ENCODE peak calls at places on chromosomes 6 and 20, in seven cellular contexts. C is psoas muscle, D is uterus, K is fibroblast of lung, T is cardiac muscle cell, U is AG10803, S is ovary. F is an unnamed sample.

GRCh38 chr6:170269151-170269872 is 21.6 kb downstream of the DLL1 start:
- DNase-seq in U (no peak), K (no peak), T (no peak), S (no peak), C (peak; percentile 56), D (no peak), F (no peak)

GRCh38 chr20:39310363-39311037 is 348.4 kb downstream of the DHX35 start:
- DNase-seq in C (no peak), U (no peak), S (no peak), D (no peak), T (no peak), K (no peak), F (no peak)

GRCh38 chr6:107820571-107821261 is 3.4 kb downstream of the SCML4 start:
- DNase-seq in S (no peak), T (no peak), K (peak; percentile 19), C (no peak), D (no peak), U (peak; percentile 17), F (peak; percentile 20)

GRCh38 chr6:166587631-166588413 is 1.3 kb upstream of the RAMACL start:
- DNase-seq in U (no peak), T (no peak), S (no peak), D (no peak), K (no peak), C (no peak), F (no peak)

GRCh38 chr6:33426590-33427563 is 7.0 kb downstream of the SYNGAP1 start:
- DNase-seq in C (no peak), S (no peak), D (no peak), U (no peak), K (no peak), T (no peak), F (no peak)

GRCh38 chr20:63945031-63945658 is 11.1 kb downstream of the UCKL1 start:
- DNase-seq in D (no peak), C (no peak), U (no peak), T (no peak), K (no peak), S (no peak), F (no peak)

GRCh38 chr6:140050232-140050995 is 676.0 kb upstream of the CITED2 start:
- DNase-seq in T (no peak), S (no peak), D (no peak), U (peak; percentile 50), C (peak; percentile 39), K (peak; percentile 38), F (peak; percentile 64)

GRCh38 chr6:39777661-39778060 is 14.5 kb upstream of the DAAM2 start:
- DNase-seq in S (no peak), U (no peak), T (peak; percentile 44), C (peak; percentile 90), D (no peak), K (no peak), F (no peak)

GRCh38 chr20:51412333-51412761 is 130.2 kb downstream of the NFATC2 start:
- DNase-seq in K (peak; percentile 41), C (no peak), U (peak; percentile 47), T (no peak), D (no peak), S (peak; percentile 40), F (peak; percentile 76)

GRCh38 chr6:166424431-166424830 is 41.7 kb upstream of the MPC1 start:
- DNase-seq in S (no peak), T (no peak), C (no peak), K (no peak), D (no peak), U (no peak), F (no peak)

GRCh38 chr6:24313477-24314141 is 44.2 kb downstream of the DCDC2 start:
- DNase-seq in T (peak; percentile 45), C (no peak), D (no peak), U (peak; percentile 50), S (no peak), K (no peak), F (peak; percentile 56)

GRCh38 chr6:170032706-170033309 is 258.1 kb downstream of the DLL1 start:
- DNase-seq in S (no peak), K (no peak), T (no peak), C (no peak), D (no peak), U (no peak), F (no peak)

GRCh38 chr6:15574497-15574896 is 88.3 kb downstream of the DTNBP1 start:
- DNase-seq in S (no peak), D (no peak), T (no peak), U (no peak), C (no peak), K (no peak), F (no peak)

GRCh38 chr6:25404693-25405169 is 125.6 kb downstream of the CARMIL1 start:
- DNase-seq in D (no peak), U (no peak), K (no peak), S (no peak), T (no peak), C (no peak), F (no peak)

GRCh38 chr20:54063998-54064676 is 6.3 kb downstream of the BCAS1 start:
- DNase-seq in U (no peak), T (no peak), S (no peak), C (no peak), D (no peak), K (no peak), F (no peak)

DNA sequence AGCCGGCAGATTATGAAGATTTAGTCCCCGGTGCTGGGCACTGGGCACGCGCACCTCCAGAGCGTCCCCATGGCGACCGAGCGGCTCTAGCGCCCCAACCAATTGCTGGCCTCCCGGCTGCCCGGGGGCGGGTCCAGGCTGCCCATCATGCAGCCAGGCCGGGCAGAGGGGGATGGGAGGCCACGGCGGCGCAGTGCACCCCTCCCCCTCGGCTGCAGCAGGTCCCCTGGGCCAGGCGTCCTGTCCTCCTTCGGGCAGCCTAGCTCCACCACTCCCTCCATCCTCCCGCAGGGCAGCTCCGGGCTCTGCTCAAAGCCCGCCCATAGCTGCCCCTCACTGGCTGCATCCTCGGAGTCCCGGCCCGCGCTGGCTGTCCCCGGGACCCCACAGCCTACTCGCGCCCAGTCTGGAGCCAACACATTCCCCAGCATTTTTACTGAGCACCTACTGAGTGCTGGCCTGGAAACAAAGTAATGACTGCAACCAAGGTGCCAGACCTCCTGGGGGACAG is 99.4 kb downstream of the ASXL1 start:
- DNase-seq in U (peak; percentile 48), S (peak; percentile 65), D (peak; percentile 57), K (peak; percentile 52), C (peak; percentile 72), T (peak; percentile 95), F (peak; percentile 57)
- H3K4me3 ChIP-seq in U (peak overlapping the region; percentile 59), S (peak overlapping the region; percentile 38), D (peak overlapping the region; percentile 44), K (peak overlapping the region; percentile 30), C (peak overlapping the region; percentile 65), T (peak overlapping the region; percentile 38), F (peak overlapping the region; percentile 32)

GRCh38 chr20:13299401-13299800 is 78.3 kb downstream of the ISM1 start:
- DNase-seq in D (no peak), C (no peak), K (no peak), S (no peak), T (no peak), U (no peak), F (no peak)
- TF ChIP-seq CTCF in D (no peak), C (no peak), K (no peak), S (no peak), T (no peak), U (no peak), F (no peak)

GRCh38 chr6:157304840-157305675 is 18.3 kb downstream of the TMEM242 start:
- DNase-seq in U (peak; percentile 38), S (no peak), T (no peak), D (no peak), K (no peak), C (no peak), F (peak; percentile 26)
- H3K4me3 ChIP-seq in U (no peak overlapping the region), S (no peak overlapping the region), T (no peak overlapping the region), D (no peak overlapping the region), K (no peak overlapping the region), C (no peak overlapping the region), F (no peak overlapping the region)

GRCh38 chr20:15702161-15702560 is 871.1 kb downstream of the KIF16B start:
- DNase-seq in D (no peak), C (no peak), T (no peak), S (no peak), U (no peak), K (peak; percentile 3), F (peak; percentile 76)

GRCh38 chr20:15700147-15700765 is 873.0 kb downstream of the KIF16B start:
- DNase-seq in T (no peak), S (no peak), K (no peak), U (no peak), D (no peak), C (no peak), F (no peak)

GRCh38 chr20:15703171-15703911 is 869.9 kb downstream of the KIF16B start:
- DNase-seq in C (no peak), U (no peak), T (no peak), K (peak; percentile 5), D (no peak), S (no peak), F (peak; percentile 84)

DNA sequence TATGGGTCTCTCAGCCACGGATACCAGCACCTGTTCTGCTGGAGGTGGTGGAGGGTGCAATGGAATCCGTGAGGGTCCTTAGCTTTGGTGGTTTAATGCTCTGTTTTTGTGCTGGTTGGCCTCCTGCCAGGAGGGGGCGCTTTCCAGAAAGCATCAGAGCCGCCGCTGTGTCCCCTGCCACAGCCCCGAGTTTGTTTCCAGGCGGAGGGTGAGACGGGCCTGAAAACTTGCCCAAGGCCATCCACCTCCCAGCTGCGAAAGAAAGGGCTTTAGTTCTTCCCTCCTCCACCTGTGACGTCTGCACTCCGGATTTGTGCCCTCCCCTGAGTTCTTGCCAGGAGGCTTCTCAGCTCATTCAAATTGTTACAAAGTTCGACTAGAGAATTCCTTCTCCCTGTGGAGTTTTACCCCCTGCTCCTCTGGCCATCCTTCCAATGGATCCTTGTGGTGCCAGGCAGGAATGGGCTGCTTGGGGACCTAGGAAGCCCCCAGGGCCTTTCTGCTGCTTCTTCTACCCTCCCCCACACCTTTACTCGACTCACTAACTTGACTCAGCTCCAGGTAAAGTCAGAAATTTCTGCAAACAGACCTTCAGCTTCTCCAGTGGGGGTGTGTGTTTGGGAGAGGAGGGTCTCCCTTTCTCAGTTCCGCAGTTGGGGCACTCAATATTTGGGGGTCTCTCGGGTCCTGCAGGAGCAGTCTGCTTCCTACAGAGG is 873.7 kb downstream of the KIF16B start:
- DNase-seq in U (no peak), C (no peak), T (no peak), K (no peak), S (peak; percentile 44), D (no peak), F (no peak)
- TF ChIP-seq CTCF in U (no peak), C (no peak), T (no peak), K (no peak), S (no peak), D (no peak), F (no peak)

GRCh38 chr20:46954490-46955038 is 59.9 kb downstream of the EYA2 start:
- DNase-seq in D (no peak), K (peak; percentile 94), T (no peak), C (no peak), U (peak; percentile 99), S (no peak), F (peak; percentile 97)
- H3K4me3 ChIP-seq in D (no peak overlapping the region), K (peak overlapping the region; percentile 17), T (no peak overlapping the region), C (no peak overlapping the region), U (peak overlapping the region; percentile 34), S (no peak overlapping the region), F (no peak overlapping the region)

DNA sequence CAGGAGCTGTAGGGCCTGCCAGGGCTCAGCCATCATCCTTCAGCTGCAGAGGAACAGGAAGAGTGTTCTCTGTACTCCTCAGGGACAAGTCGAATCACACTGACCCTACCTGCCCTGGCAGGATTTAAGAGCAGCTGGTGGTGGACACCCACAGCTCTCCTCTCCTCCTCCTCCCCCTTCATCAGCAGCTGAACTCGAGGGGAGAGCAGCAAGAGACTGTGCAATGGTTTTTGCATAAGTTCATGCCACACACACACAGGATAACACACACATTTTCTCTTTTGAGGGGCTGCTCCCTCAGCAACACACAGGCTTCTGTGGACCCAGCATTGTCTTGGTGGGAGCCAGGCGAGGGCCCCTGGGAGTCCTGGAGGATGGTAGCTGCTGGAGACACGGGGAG is at the start of gene CST11:
- DNase-seq in U (no peak), K (no peak), C (no peak), S (no peak), T (no peak), D (no peak), F (no peak)
- TF ChIP-seq CTCF in U (no peak), K (no peak), C (no peak), S (no peak), T (no peak), D (no peak), F (no peak)